ENCODE peak calls at places on chromosomes 13 and 19, in ten cellular contexts. I is activated naive CD4-positive, alpha-beta T cell treated with anti-CD3 and anti-CD28 coated beads, Interleukin-2, amount 10 ng/mL, durations not matched to agents 7 days and 5 days; E is hypothalamus; T is NCI-H1436; H is fibroblast of mammary gland; Y is lower leg skin; B is iris pigment epithelial cell; X is CD4-positive, alpha-beta T cell; U is HS-5; F is NAMALWA. Z is an unnamed sample.
A peak's percentile ranks its signal among the peaks of the same experiment; 100 is the strongest.

GRCh38 chr13:41224113-41225110 is 30.0 kb upstream of the KBTBD7 start:
- DNase-seq in F (no peak), U (peak; percentile 41), B (peak; percentile 86), Y (no peak), T (no peak), I (no peak), X (no peak), H (peak; percentile 74), E (no peak), Z (peak; percentile 79)

GRCh38 chr19:17576758-17577532 is 21.5 kb downstream of the COLGALT1 start:
- DNase-seq in H (peak; percentile 44), B (peak; percentile 85), T (peak; percentile 28), X (no peak), Y (peak; percentile 37), U (no peak), E (no peak), I (peak; percentile 30), F (peak; percentile 66), Z (no peak)

GRCh38 chr13:43686557-43686956 is 100.2 kb downstream of the ENOX1 start:
- DNase-seq in B (peak; percentile 97), U (peak; percentile 23), T (no peak), H (peak; percentile 98), Y (peak; percentile 24), I (no peak), E (no peak), X (no peak), F (no peak), Z (peak; percentile 87)

GRCh38 chr13:63345835-63346234 is 1930.2 kb upstream of the PCDH20 start:
- DNase-seq in U (no peak), F (no peak), B (no peak), E (no peak), X (no peak), I (no peak), H (no peak), T (no peak), Y (no peak), Z (no peak)

GRCh38 chr13:68099616-68100015 is 869.5 kb upstream of the PCDH9 start:
- DNase-seq in U (peak; percentile 47), X (no peak), H (peak; percentile 43), T (no peak), F (no peak), Y (no peak), E (no peak), B (peak; percentile 91), I (no peak), Z (no peak)

GRCh38 chr13:65964672-65965071 is 1265.5 kb downstream of the PCDH9 start:
- DNase-seq in Y (no peak), B (peak; percentile 15), U (no peak), F (no peak), T (no peak), E (no peak), I (no peak), X (no peak), H (peak; percentile 22), Z (no peak)

GRCh38 chr19:19997656-19998268 is 41.5 kb downstream of the ZNF682 start:
- DNase-seq in I (peak; percentile 45), F (peak; percentile 61), X (peak; percentile 10), E (no peak), H (peak; percentile 1), U (no peak), Y (no peak), B (peak; percentile 7), T (no peak), Z (no peak)

GRCh38 chr19:5314012-5314906 is 26.4 kb downstream of the PTPRS start:
- DNase-seq in B (peak; percentile 23), E (no peak), F (no peak), I (no peak), H (peak; percentile 53), X (no peak), Y (no peak), T (no peak), U (no peak), Z (peak; percentile 49)

GRCh38 chr19:38837656-38838121 is 6.1 kb upstream of the ECH1 start:
- DNase-seq in H (no peak), Y (no peak), E (no peak), T (no peak), F (no peak), B (peak; percentile 27), X (no peak), I (no peak), U (no peak), Z (peak; percentile 39)

GRCh38 chr13:111907341-111907880 is 159.5 kb upstream of the SOX1 start:
- DNase-seq in I (peak; percentile 5), B (no peak), U (no peak), Y (no peak), F (no peak), X (no peak), H (no peak), E (no peak), T (no peak), Z (no peak)

GRCh38 chr13:35923347-35923746 is 207.8 kb downstream of the DCLK1 start:
- DNase-seq in Y (no peak), T (no peak), F (no peak), I (no peak), E (no peak), B (peak; percentile 61), H (peak; percentile 61), U (peak; percentile 30), X (no peak), Z (peak; percentile 77)

GRCh38 chr19:48963371-48964204 is 1.5 kb upstream of the FTL start:
- DNase-seq in I (peak; percentile 61), U (no peak), F (no peak), H (peak; percentile 73), X (no peak), E (peak; percentile 28), Y (peak; percentile 71), B (peak; percentile 74), T (peak; percentile 59), Z (peak; percentile 78)

GRCh38 chr13:52846567-52847321 is 1.7 kb downstream of the PCDH8 start:
- DNase-seq in F (no peak), E (peak; percentile 28), B (peak; percentile 10), Y (no peak), H (peak; percentile 28), U (no peak), I (peak; percentile 70), X (no peak), T (no peak), Z (peak; percentile 4)

GRCh38 chr19:39212377-39212742 is 8.3 kb upstream of the SYCN start:
- DNase-seq in Y (no peak), F (peak; percentile 59), I (peak; percentile 79), H (peak; percentile 13), T (peak; percentile 25), E (no peak), X (peak; percentile 45), U (no peak), B (peak; percentile 9), Z (peak; percentile 16)

GRCh38 chr13:112953591-112954487 is 15.2 kb upstream of the MCF2L start:
- DNase-seq in E (no peak), U (no peak), F (no peak), B (no peak), H (no peak), T (no peak), I (no peak), Y (no peak), X (no peak), Z (no peak)

GRCh38 chr13:36131931-36132297 is 732 bp upstream of the DCLK1 start:
- DNase-seq in E (no peak), F (no peak), T (no peak), B (no peak), I (no peak), U (no peak), Y (peak; percentile 43), H (peak; percentile 94), X (no peak), Z (peak; percentile 66)

GRCh38 chr19:49338691-49339363 is 3.6 kb downstream of the CD37 start:
- DNase-seq in T (no peak), E (no peak), H (no peak), B (peak; percentile 55), X (no peak), Y (peak; percentile 84), U (no peak), I (no peak), F (peak; percentile 55), Z (no peak)

GRCh38 chr13:41008349-41008980 is 10.7 kb downstream of the ELF1 start:
- DNase-seq in U (peak; percentile 40), X (no peak), Y (no peak), B (peak; percentile 86), E (no peak), I (no peak), H (peak; percentile 89), T (no peak), F (peak; percentile 60), Z (peak; percentile 84)

GRCh38 chr19:37362733-37363132 is 8.2 kb upstream of the ZNF527 start:
- DNase-seq in I (no peak), H (peak; percentile 12), X (no peak), Y (no peak), U (no peak), T (no peak), F (peak; percentile 44), B (peak; percentile 36), E (no peak), Z (no peak)

GRCh38 chr13:101289764-101290163 is 126.5 kb downstream of the NALCN start:
- DNase-seq in U (no peak), T (peak; percentile 93), B (peak; percentile 88), Y (no peak), F (peak; percentile 47), X (no peak), I (peak; percentile 26), E (no peak), H (peak; percentile 45), Z (no peak)

GRCh38 chr13:64052526-64052925 is 2636.9 kb upstream of the PCDH20 start:
- DNase-seq in Y (no peak), T (no peak), E (no peak), I (no peak), F (no peak), B (no peak), X (no peak), H (no peak), U (no peak), Z (no peak)

GRCh38 chr13:20157387-20157786 is 3.5 kb downstream of the GJA3 start:
- DNase-seq in T (no peak), H (no peak), B (no peak), I (no peak), E (no peak), F (no peak), Y (no peak), U (no peak), X (no peak), Z (no peak)

GRCh38 chr13:40589285-40590109 is 76.9 kb downstream of the FOXO1 start:
- DNase-seq in F (peak; percentile 95), I (no peak), H (peak; percentile 83), B (peak; percentile 87), U (peak; percentile 16), T (no peak), Y (peak; percentile 45), X (no peak), E (no peak), Z (peak; percentile 78)

GRCh38 chr19:439167-439900 is 21.5 kb downstream of the SHC2 start:
- DNase-seq in B (no peak), T (no peak), E (no peak), H (no peak), X (no peak), I (no peak), Y (no peak), F (no peak), U (no peak), Z (no peak)

GRCh38 chr19:7386308-7386707 is 37.6 kb downstream of the ARHGEF18 start:
- DNase-seq in Y (no peak), I (no peak), E (no peak), F (no peak), U (no peak), T (no peak), H (no peak), B (no peak), X (no peak), Z (no peak)

GRCh38 chr19:49890349-49891311 is 6.1 kb downstream of the IL4I1 start:
- DNase-seq in B (no peak), I (peak; percentile 76), E (no peak), Y (no peak), F (peak; percentile 66), T (no peak), U (no peak), X (peak; percentile 58), H (no peak), Z (no peak)

GRCh38 chr13:24306632-24307031 is 2.7 kb upstream of the C1QTNF9 start:
- DNase-seq in H (peak; percentile 49), U (peak; percentile 9), X (no peak), B (peak; percentile 43), T (no peak), F (no peak), E (no peak), Y (no peak), I (no peak), Z (peak; percentile 35)

GRCh38 chr13:45119469-45119989 is 781 bp upstream of the GTF2F2 start:
- DNase-seq in T (no peak), B (peak; percentile 67), I (peak; percentile 71), X (peak; percentile 53), H (peak; percentile 73), U (no peak), E (no peak), Y (no peak), F (peak; percentile 60), Z (peak; percentile 27)

Z was measured in foreskin fibroblast.